ENCODE peak calls at places on chromosomes 6 and 20, in eight cellular contexts. One of them, this sample, is unnamed.

GRCh38 chr6:99603421-99604160 is 3.0 kb upstream of the PRDM13 start:
- DNase-seq in posterior vena cava: no peak
- DNase-seq in GM23338: peak
- DNase-seq in AG09319: no peak
- DNase-seq in stomach: no peak
- DNase-seq in tibial nerve: no peak
- DNase-seq in HEK293T: no peak
- DNase-seq in Ammon's horn: no peak
- DNase-seq in this sample: peak

GRCh38 chr20:1631309-1632227 is 11.8 kb upstream of the SIRPB1 start:
- DNase-seq in posterior vena cava: no peak
- DNase-seq in GM23338: peak
- DNase-seq in AG09319: no peak
- DNase-seq in stomach: no peak
- DNase-seq in tibial nerve: no peak
- DNase-seq in HEK293T: no peak
- DNase-seq in Ammon's horn: peak
- DNase-seq in this sample: no peak

GRCh38 chr6:1837868-1838267 is 228.2 kb downstream of the FOXC1 start:
- DNase-seq in posterior vena cava: no peak
- DNase-seq in GM23338: peak
- DNase-seq in AG09319: no peak
- DNase-seq in stomach: no peak
- DNase-seq in tibial nerve: no peak
- DNase-seq in HEK293T: no peak
- DNase-seq in Ammon's horn: no peak
- DNase-seq in this sample: no peak

GRCh38 chr6:26332843-26333242 is 32.2 kb upstream of the BTN3A2 start:
- DNase-seq in posterior vena cava: no peak
- DNase-seq in GM23338: no peak
- DNase-seq in AG09319: no peak
- DNase-seq in stomach: no peak
- DNase-seq in tibial nerve: no peak
- DNase-seq in HEK293T: no peak
- DNase-seq in Ammon's horn: no peak
- DNase-seq in this sample: no peak

GRCh38 chr6:836276-836853 is 143.4 kb upstream of the EXOC2 start:
- DNase-seq in posterior vena cava: no peak
- DNase-seq in GM23338: no peak
- DNase-seq in AG09319: no peak
- DNase-seq in stomach: no peak
- DNase-seq in tibial nerve: no peak
- DNase-seq in HEK293T: no peak
- DNase-seq in Ammon's horn: no peak
- DNase-seq in this sample: no peak

GRCh38 chr20:40506567-40506966 is 182.5 kb downstream of the MAFB start:
- DNase-seq in posterior vena cava: peak
- DNase-seq in GM23338: no peak
- DNase-seq in AG09319: peak
- DNase-seq in stomach: peak
- DNase-seq in tibial nerve: peak
- DNase-seq in HEK293T: no peak
- DNase-seq in Ammon's horn: peak
- DNase-seq in this sample: no peak

GRCh38 chr6:156313037-156313436 is 464.1 kb upstream of the ARID1B start:
- DNase-seq in posterior vena cava: no peak
- DNase-seq in GM23338: no peak
- DNase-seq in AG09319: no peak
- DNase-seq in stomach: no peak
- DNase-seq in tibial nerve: no peak
- DNase-seq in HEK293T: no peak
- DNase-seq in Ammon's horn: no peak
- DNase-seq in this sample: no peak

GRCh38 chr6:127481628-127482027 is 22.4 kb upstream of the KIAA0408 start:
- DNase-seq in posterior vena cava: no peak
- DNase-seq in GM23338: peak
- DNase-seq in AG09319: no peak
- DNase-seq in stomach: no peak
- DNase-seq in tibial nerve: no peak
- DNase-seq in HEK293T: no peak
- DNase-seq in Ammon's horn: no peak
- DNase-seq in this sample: no peak